ENCODE peak calls at places on chromosome 16, in nine cellular contexts. U is breast epithelium, F is mucosa of descending colon, H is MM.1S, Z is fibroblast of pulmonary artery, X is pancreas, W is astrocyte of the spinal cord, R is lung, L is suprapubic skin. S is an unnamed sample.

GRCh38 chr16:9258423-9259051 is 167.1 kb downstream of the HAPSTR1 start:
- DNase-seq in W (peak), X (peak), F (peak), R (peak), U (no peak), Z (peak), H (peak), L (no peak), S (no peak)

GRCh38 chr16:29757950-29758466 is 12.2 kb upstream of the C16orf54 start:
- DNase-seq in F (no peak), X (no peak), R (no peak), U (no peak), H (no peak), W (peak), L (no peak), Z (peak), S (no peak)

GRCh38 chr16:83137326-83137770 is 510.6 kb downstream of the CDH13 start:
- DNase-seq in X (no peak), L (no peak), H (peak), R (no peak), U (no peak), Z (peak), F (peak), W (peak), S (no peak)

GRCh38 chr16:1966460-1966859 is at the start of gene RNF151:
- DNase-seq in L (no peak), U (no peak), X (no peak), R (no peak), F (no peak), H (no peak), W (no peak), Z (no peak), S (no peak)

GRCh38 chr16:55452996-55453395 is 26.0 kb upstream of the MMP2 start:
- DNase-seq in H (no peak), F (no peak), Z (no peak), L (no peak), R (no peak), W (no peak), X (no peak), U (no peak), S (no peak)

GRCh38 chr16:23803591-23804123 is 32.1 kb upstream of the PRKCB start:
- DNase-seq in Z (peak), U (no peak), R (peak), X (no peak), F (peak), L (no peak), H (peak), W (no peak), S (no peak)

GRCh38 chr16:87874639-87875472 is 5.5 kb upstream of the SLC7A5 start:
- DNase-seq in Z (no peak), W (no peak), H (no peak), L (no peak), X (no peak), F (no peak), R (no peak), U (no peak), S (no peak)

GRCh38 chr16:57062329-57062728 is 30.1 kb upstream of the CPNE2 start:
- DNase-seq in U (no peak), Z (no peak), L (no peak), H (no peak), F (no peak), R (no peak), W (no peak), X (no peak), S (no peak)

GRCh38 chr16:11355862-11356261 is 10.6 kb downstream of the RMI2 start:
- DNase-seq in R (no peak), H (no peak), L (no peak), W (no peak), X (no peak), F (no peak), Z (no peak), U (no peak), S (no peak)

GRCh38 chr16:3458278-3458851 is 14.9 kb downstream of the NAA60 start:
- DNase-seq in U (no peak), R (no peak), X (peak), Z (peak), F (peak), L (no peak), W (peak), H (no peak), S (no peak)
- TF ChIP-seq CTCF in U (no peak), R (no peak), X (no peak), Z (no peak), F (no peak), L (no peak), W (no peak), H (no peak), S (no peak)

DNA sequence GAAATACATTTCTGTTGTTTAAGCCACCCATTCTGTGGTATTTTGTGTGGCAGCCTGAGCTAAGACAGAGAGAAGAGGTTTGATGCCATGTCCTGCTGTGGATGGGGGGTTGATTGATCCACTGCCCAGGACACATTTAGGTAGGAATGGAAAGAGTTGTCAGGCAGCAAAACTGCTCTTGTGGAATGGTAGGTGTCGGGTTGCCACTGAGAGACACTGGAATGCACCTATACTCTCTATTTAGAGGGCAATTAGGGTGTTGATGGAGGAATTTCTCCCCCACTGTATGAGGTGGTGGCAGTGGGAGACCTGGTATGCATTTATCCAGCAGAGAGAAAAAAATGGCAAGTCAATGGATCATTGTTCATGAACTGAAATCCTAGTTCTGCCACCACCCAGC is 30.9 kb downstream of the CBLN1 start:
- DNase-seq in L (no peak), F (no peak), U (no peak), H (no peak), X (no peak), Z (no peak), W (no peak), R (no peak), S (no peak)
- H3K4me3 ChIP-seq in L (no peak), F (no peak), U (no peak), H (no peak), X (no peak), Z (no peak), W (no peak), R (no peak), S (no peak)

DNA sequence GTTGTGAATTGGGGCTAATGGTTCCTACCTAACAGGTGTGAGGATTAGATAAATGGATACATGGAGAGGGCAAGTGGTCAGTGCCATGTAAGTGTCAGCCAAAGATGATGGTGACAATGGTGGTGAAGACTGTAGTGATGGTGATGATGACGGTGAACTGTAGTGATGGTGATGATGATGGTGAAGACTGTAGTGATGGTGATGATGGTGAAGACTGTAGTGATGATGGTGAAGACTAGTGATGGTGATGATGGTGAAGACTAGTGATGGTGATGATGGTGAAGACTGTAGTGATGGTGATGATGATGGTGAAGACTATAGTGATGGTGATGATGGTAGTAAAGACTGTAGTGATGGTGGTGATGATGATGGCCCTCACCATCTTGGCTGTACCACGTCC is 18.1 kb upstream of the GNG13 start:
- DNase-seq in L (no peak), R (no peak), U (no peak), X (no peak), Z (no peak), F (no peak), H (no peak), W (no peak), S (no peak)
- TF ChIP-seq CTCF in L (no peak), R (no peak), U (no peak), X (no peak), Z (no peak), F (no peak), H (no peak), W (no peak), S (no peak)

DNA sequence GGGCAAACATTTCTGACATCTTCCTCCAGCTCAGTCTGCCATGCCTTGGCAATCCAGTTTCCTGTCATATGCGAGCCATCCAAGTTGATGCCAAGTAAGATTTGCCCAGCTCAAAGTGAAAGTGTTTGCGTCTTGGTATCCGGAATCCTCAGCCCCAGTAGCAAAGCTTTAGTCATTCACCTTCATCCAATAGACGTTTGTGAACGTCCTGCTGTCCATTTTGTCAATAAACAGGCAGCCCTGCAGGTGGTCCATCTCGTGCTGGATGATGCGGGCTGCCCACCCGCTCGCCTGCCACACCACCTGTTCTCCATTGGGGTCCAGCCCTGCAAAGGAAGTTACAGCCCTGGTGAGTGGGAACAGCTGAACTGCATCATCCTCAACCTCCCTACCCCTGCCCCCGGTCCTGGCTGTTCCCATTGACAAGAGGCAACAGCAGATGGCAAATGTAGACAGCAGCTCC is 1.5 kb downstream of the PDF start:
- DNase-seq in X (no peak), Z (peak), W (peak), U (no peak), R (no peak), F (no peak), L (no peak), H (no peak), S (no peak)
- H3K4me3 ChIP-seq in X (peak), Z (peak), W (peak), U (no peak), R (no peak), F (no peak), L (peak), H (peak), S (peak)

GRCh38 chr16:68083861-68084503 is 1.2 kb upstream of the NFATC3 start:
- DNase-seq in Z (no peak), U (no peak), R (no peak), F (no peak), X (no peak), H (no peak), W (no peak), L (no peak), S (no peak)

GRCh38 chr16:68084504-68085258 is 489 bp upstream of the NFATC3 start:
- DNase-seq in H (peak), L (peak), W (peak), U (peak), R (peak), Z (peak), F (peak), X (peak), S (no peak)

GRCh38 chr16:68086336-68086821 is 1.2 kb downstream of the NFATC3 start:
- DNase-seq in Z (peak), H (peak), L (no peak), U (no peak), R (no peak), W (peak), F (no peak), X (no peak), S (no peak)

GRCh38 chr16:68086860-68087268 is 1.7 kb downstream of the NFATC3 start:
- DNase-seq in L (no peak), F (no peak), H (no peak), X (no peak), W (peak), U (no peak), Z (no peak), R (no peak), S (no peak)

DNA sequence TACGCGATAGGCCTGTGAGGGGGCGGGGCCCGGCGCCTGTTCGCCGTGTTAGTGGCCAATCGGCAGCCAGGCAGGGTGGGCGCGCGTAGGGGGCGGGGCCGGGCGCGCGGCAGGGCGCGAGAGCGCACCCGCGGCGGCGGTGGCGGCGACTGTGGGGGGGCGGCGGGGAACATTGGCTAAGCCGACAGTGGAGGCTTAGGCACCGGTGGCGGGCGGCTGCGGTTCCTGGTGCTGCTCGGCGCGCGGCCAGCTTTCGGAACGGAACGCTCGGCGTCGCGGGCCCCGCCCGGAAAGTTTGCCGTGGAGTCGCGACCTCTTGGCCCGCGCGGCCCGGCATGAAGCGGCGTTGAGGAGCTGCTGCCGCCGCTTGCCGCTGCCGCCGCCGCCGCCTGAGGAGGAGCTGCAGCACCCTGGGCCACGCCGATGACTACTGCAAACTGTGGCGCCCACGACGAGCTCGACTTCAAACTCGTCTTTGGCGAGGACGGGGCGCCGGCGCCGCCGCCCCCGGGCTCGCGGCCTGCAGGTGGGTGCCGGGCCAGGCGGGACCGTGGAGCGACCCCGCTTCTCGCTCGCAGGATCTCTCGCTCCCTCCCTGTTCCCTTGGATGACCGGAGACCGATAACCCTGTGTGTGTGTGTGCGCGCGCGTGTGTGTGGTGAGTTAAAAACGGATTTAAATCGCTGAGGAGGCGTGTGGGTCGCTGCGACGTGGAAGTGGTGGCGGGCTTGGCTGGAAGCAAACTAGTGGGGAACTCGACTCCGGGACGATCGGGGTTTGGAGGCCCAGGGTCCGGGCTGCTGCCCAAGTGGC is at the start of gene NFATC3:
- DNase-seq in F (peak), H (peak), U (peak), Z (peak), L (peak), R (peak), X (peak), W (peak), S (peak)
- TF ChIP-seq CTCF in F (no peak), H (no peak), U (no peak), Z (no peak), L (no peak), R (no peak), X (no peak), W (no peak), S (peak)

GRCh38 chr16:86580063-86580797 is 1.9 kb downstream of the FOXL1 start:
- DNase-seq in X (no peak), Z (no peak), R (no peak), L (no peak), W (peak), H (no peak), F (no peak), U (no peak), S (no peak)

GRCh38 chr16:86578499-86579267 is at the start of gene FOXL1:
- DNase-seq in F (no peak), H (no peak), Z (peak), W (peak), R (no peak), X (no peak), U (no peak), L (no peak), S (no peak)

GRCh38 chr16:86580798-86581185 is 2.4 kb downstream of the FOXL1 start:
- DNase-seq in X (no peak), R (no peak), F (no peak), U (no peak), Z (no peak), H (no peak), L (no peak), W (no peak), S (no peak)

GRCh38 chr16:86578056-86578455 is 293 bp upstream of the FOXL1 start:
- DNase-seq in X (no peak), H (no peak), L (no peak), R (no peak), F (peak), Z (peak), U (no peak), W (peak), S (no peak)

GRCh38 chr16:86579268-86580062 is 1.1 kb downstream of the FOXL1 start:
- DNase-seq in L (no peak), Z (no peak), U (no peak), X (no peak), W (peak), R (no peak), F (no peak), H (no peak), S (no peak)
- H3K4me3 ChIP-seq in L (peak), Z (peak), U (peak), X (no peak), W (peak), R (no peak), F (no peak), H (no peak), S (no peak)

GRCh38 chr16:31200821-31201510 is 1.6 kb downstream of the PYCARD start:
- DNase-seq in L (no peak), H (no peak), W (no peak), X (no peak), R (no peak), Z (no peak), F (peak), U (no peak), S (no peak)
- TF ChIP-seq CTCF in L (no peak), H (no peak), W (no peak), X (no peak), R (no peak), Z (no peak), F (no peak), U (no peak), S (no peak)

GRCh38 chr16:84594725-84595038 is 23.2 kb downstream of the COTL1 start:
- DNase-seq in Z (no peak), L (no peak), U (no peak), H (no peak), R (no peak), W (no peak), X (no peak), F (no peak), S (no peak)
- H3K4me3 ChIP-seq in Z (no peak), L (no peak), U (no peak), H (peak), R (no peak), W (no peak), X (no peak), F (no peak), S (no peak)

GRCh38 chr16:89554343-89554742 is 6.1 kb upstream of the RPL13 start:
- DNase-seq in U (no peak), L (no peak), X (no peak), F (no peak), Z (no peak), W (no peak), R (no peak), H (no peak), S (no peak)
- TF ChIP-seq CTCF in U (no peak), L (no peak), X (no peak), F (no peak), Z (no peak), W (no peak), R (no peak), H (no peak), S (no peak)

GRCh38 chr16:70529051-70529777 is 5.6 kb downstream of the SF3B3 start:
- DNase-seq in X (no peak), Z (peak), L (no peak), F (peak), U (no peak), R (no peak), W (peak), H (peak), S (no peak)

GRCh38 chr16:70523013-70523620 is at the start of gene COG4:
- DNase-seq in X (peak), H (peak), L (peak), W (no peak), U (peak), Z (peak), R (peak), F (peak), S (no peak)

GRCh38 chr16:70523621-70524405 is at the start of gene SF3B3:
- DNase-seq in L (peak), F (peak), U (peak), H (no peak), R (peak), W (peak), Z (peak), X (peak), S (peak)

GRCh38 chr16:70527315-70527996 is 3.8 kb downstream of the SF3B3 start:
- DNase-seq in W (no peak), U (no peak), L (no peak), H (no peak), R (no peak), F (no peak), X (no peak), Z (no peak), S (no peak)

GRCh38 chr16:70526403-70526802 is 2.8 kb downstream of the SF3B3 start:
- DNase-seq in L (no peak), X (no peak), U (no peak), Z (no peak), H (no peak), W (no peak), F (no peak), R (no peak), S (no peak)
- H3K4me3 ChIP-seq in L (no peak), X (no peak), U (no peak), Z (no peak), H (peak), W (no peak), F (no peak), R (no peak), S (no peak)